ENCODE peak calls at places on chromosomes 3 and 15, in five cellular contexts. U, M, A, I and B are unnamed samples.

GRCh38 chr15:100986158-100986896 is 67.2 kb downstream of the LRRK1 start:
- DNase-seq in U (no peak), M (no peak), A (peak), I (peak), B (peak)

GRCh38 chr3:196198081-196198675 is 13.0 kb downstream of the ZDHHC19 start:
- DNase-seq in U (no peak), M (no peak), A (no peak), I (no peak), B (no peak)

GRCh38 chr3:51502562-51502910 is 2.7 kb upstream of the DCAF1 start:
- DNase-seq in U (no peak), M (no peak), A (no peak), I (no peak), B (no peak)

GRCh38 chr3:192449036-192449435 is 278.3 kb downstream of the FGF12 start:
- DNase-seq in U (no peak), M (no peak), A (no peak), I (no peak), B (peak)

GRCh38 chr3:187628169-187628568 is 42.0 kb downstream of the SST start:
- DNase-seq in U (no peak), M (no peak), A (no peak), I (no peak), B (no peak)

GRCh38 chr3:127525373-127525772 is 65.2 kb downstream of the TPRA1 start:
- DNase-seq in U (peak), M (no peak), A (no peak), I (peak), B (no peak)

GRCh38 chr15:62365795-62366442 is 200.8 kb upstream of the C2CD4B start:
- DNase-seq in U (no peak), M (no peak), A (peak), I (peak), B (peak)

GRCh38 chr15:99452010-99452409 is 113.8 kb upstream of the MEF2A start:
- DNase-seq in U (no peak), M (no peak), A (no peak), I (no peak), B (no peak)

GRCh38 chr3:141482250-141482937 is 4.4 kb upstream of the RASA2 start:
- DNase-seq in U (peak), M (no peak), A (no peak), I (peak), B (no peak)
- H3K27ac ChIP-seq in U (no peak), M (no peak), A (no peak), I (no peak), B (no peak)

DNA sequence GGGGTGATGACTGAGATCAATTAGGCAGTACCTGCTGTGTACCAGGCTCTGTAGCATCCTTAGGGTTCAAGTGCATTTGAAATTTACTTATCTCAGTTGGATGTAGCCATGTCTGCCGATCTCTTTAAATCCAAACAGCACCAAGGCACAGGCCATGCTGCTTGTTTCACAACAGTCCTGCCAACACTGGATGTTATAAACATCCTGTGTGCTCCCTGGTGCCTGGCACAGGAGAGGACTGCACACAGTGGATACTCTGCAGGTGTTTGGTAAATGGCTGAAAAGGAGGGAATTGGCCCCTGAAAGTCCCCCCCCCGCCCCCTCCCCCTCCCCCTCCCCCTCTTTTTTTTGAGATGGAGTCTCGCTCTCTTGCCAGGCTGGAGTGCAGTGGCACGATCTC is 27.0 kb downstream of the CTSH start:
- DNase-seq in U (no peak), M (no peak), A (no peak), I (no peak), B (no peak)
- H3K27ac ChIP-seq in U (no peak), M (no peak), A (no peak), I (no peak), B (no peak)

GRCh38 chr15:69712999-69713398 is 260.4 kb downstream of the RPLP1 start:
- DNase-seq in U (no peak), M (no peak), A (no peak), I (peak), B (peak)

GRCh38 chr15:69718916-69719315 is 266.3 kb downstream of the RPLP1 start:
- DNase-seq in U (no peak), M (peak), A (no peak), I (no peak), B (peak)

GRCh38 chr15:69715205-69715604 is 262.6 kb downstream of the RPLP1 start:
- DNase-seq in U (no peak), M (no peak), A (no peak), I (no peak), B (no peak)

GRCh38 chr15:69718445-69718844 is 265.8 kb downstream of the RPLP1 start:
- DNase-seq in U (no peak), M (no peak), A (no peak), I (no peak), B (no peak)

DNA sequence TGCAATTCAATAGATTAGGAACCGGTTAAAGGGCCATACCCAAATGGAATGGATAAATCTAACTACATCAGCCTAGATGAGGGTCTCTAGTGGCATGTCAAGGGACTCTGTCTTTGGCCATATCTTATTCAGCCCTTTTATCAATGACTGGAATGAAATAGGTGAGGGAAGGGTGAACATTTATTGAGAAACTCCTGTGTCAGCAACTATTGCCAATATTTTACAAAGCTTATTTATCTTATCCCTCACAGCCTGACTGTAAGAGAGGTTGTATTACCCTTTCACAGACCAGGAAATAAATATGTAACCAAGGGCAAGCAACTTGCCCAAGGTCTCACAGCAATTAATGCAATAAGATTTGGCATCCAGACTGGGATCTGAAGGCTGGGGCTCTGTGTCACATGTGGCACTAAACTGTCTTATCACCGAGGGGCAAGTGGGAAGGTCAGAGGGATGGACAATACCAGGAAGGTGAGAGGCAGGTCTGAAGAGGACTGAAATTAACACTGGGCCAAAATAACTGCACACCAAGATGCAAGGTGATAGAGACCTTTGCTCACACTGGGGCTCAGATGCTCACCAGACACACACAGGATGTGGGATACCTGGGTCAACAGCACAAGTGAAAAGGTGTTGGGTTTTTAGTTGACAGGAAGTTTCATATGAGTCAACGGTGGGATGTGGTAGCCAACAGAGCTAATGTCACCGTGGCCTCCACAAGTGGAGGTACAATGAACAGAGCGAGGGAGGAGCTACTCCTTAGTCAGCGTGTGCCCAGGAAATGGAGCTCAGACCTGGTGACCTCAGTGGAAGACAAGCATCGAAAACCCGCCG is 261.3 kb downstream of the RPLP1 start:
- DNase-seq in U (no peak), M (peak), A (peak), I (peak), B (peak)
- H3K27ac ChIP-seq in U (no peak), M (peak), A (no peak), I (no peak), B (peak)

GRCh38 chr15:41574158-41574557 is 15.1 kb downstream of the TYRO3 start:
- DNase-seq in U (no peak), M (no peak), A (no peak), I (no peak), B (no peak)
- H3K27ac ChIP-seq in U (no peak), M (no peak), A (no peak), I (no peak), B (no peak)

GRCh38 chr3:45987368-45988099 is 8.1 kb downstream of the FYCO1 start:
- DNase-seq in U (peak), M (no peak), A (no peak), I (no peak), B (no peak)

GRCh38 chr3:45985532-45986302 is 9.9 kb downstream of the FYCO1 start:
- DNase-seq in U (no peak), M (no peak), A (no peak), I (no peak), B (no peak)

GRCh38 chr3:45986303-45986982 is 9.2 kb downstream of the FYCO1 start:
- DNase-seq in U (peak), M (no peak), A (no peak), I (peak), B (peak)

GRCh38 chr3:45983865-45984264 is 11.8 kb downstream of the FYCO1 start:
- DNase-seq in U (no peak), M (no peak), A (no peak), I (no peak), B (no peak)

DNA sequence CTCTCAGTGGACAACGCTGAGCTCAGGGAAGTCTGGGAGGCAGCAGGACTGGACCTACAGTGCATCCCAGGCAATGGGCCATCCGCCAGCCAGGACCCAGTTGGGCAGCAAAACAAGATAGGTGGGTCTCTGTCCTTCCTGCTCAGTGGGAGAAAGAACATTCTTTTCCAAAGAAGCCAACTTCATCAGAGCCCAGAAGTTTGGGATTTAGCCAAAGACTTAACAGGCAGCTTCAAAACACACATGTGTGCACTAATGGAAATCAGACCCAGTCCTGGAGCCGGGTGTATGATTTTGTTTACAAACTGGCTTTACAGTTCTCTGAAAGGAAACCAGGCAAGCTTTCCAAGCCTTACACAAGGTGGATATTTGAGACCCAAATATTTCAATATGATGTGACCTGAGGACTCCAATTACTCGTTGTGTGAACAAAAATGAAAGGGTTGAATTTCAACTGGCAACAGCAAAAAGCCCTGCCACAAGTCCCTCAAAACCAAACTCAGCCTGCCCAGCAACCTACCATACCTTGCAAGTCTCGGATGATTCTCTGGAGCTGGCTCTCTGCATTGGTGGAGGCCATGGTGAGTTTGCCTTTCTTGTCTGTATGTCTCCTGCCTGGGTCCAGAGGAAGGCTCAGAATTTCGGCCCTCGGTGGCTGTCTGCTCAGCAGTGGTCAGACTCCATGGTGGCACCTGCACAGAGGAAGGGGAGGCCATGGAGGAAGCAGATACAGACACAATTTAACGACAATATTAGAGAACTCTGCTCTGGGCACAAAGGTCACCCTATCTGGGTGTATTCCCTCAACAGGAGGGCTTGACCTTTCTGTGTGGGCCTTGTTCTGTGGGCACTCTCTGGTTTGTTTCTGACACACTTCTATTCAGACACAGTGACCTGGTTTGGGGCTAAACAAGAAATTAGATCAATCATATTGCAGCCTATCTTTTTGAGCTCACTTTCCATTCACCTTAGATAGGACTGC is 11.0 kb downstream of the FYCO1 start:
- DNase-seq in U (no peak), M (no peak), A (no peak), I (no peak), B (peak)
- H3K27ac ChIP-seq in U (peak), M (no peak), A (peak), I (no peak), B (peak)

DNA sequence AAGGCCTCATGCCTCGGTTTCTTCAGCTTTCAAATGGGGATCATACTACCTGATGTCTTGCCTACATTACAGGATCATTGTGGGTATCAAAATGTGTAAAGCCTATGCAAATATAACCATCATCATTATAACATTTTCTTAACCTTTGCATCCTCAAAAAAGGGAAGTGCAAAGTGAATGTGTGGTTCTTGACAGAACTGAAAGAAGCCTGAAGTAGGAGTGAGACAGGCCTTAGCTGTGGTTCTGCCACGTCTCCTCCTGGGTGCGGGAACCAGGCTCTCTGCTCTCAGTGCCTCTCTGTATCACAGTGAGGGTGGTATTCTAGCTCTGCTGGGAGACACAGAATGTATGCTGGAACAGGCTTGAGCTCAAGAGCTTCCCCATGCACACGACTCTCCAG is 316.9 kb upstream of the ICE2 start:
- DNase-seq in U (no peak), M (no peak), A (no peak), I (no peak), B (no peak)
- H3K27ac ChIP-seq in U (no peak), M (peak), A (no peak), I (no peak), B (no peak)

GRCh38 chr15:68415501-68416157 is 16.3 kb downstream of the ITGA11 start:
- DNase-seq in U (no peak), M (no peak), A (no peak), I (no peak), B (no peak)

GRCh38 chr15:68416158-68416535 is 15.8 kb downstream of the ITGA11 start:
- DNase-seq in U (no peak), M (no peak), A (no peak), I (no peak), B (no peak)

GRCh38 chr15:68418611-68419161 is 13.3 kb downstream of the ITGA11 start:
- DNase-seq in U (peak), M (no peak), A (peak), I (no peak), B (peak)

GRCh38 chr15:68417897-68418296 is 14.1 kb downstream of the ITGA11 start:
- DNase-seq in U (peak), M (no peak), A (no peak), I (no peak), B (no peak)

GRCh38 chr15:68417051-68417450 is 14.9 kb downstream of the ITGA11 start:
- DNase-seq in U (no peak), M (no peak), A (no peak), I (no peak), B (no peak)
- H3K27ac ChIP-seq in U (no peak), M (no peak), A (no peak), I (no peak), B (no peak)

GRCh38 chr3:143974181-143974876 is 2.7 kb downstream of the DIPK2A start:
- DNase-seq in U (no peak), M (no peak), A (no peak), I (no peak), B (no peak)
- H3K27ac ChIP-seq in U (peak), M (no peak), A (peak), I (peak), B (no peak)

GRCh38 chr15:39102431-39102830 is 478.4 kb upstream of the THBS1 start:
- DNase-seq in U (peak), M (no peak), A (no peak), I (no peak), B (no peak)
- H3K27ac ChIP-seq in U (no peak), M (no peak), A (no peak), I (no peak), B (no peak)